ENCODE peak calls at places on chromosomes 12 and 14, in five cellular contexts. B, Z, U, I and F are unnamed samples.

GRCh38 chr14:95993768-95994592 is 45.2 kb upstream of the C14orf132 start:
- DNase-seq in U (peak), B (peak), I (peak), Z (peak), F (peak)

GRCh38 chr12:133080051-133080618 is 588 bp upstream of the ZNF140 start:
- DNase-seq in Z (peak), U (peak), I (peak), B (peak), F (peak)

GRCh38 chr14:104374718-104375080 is 204.9 kb upstream of the C14orf180 start:
- DNase-seq in I (no peak), B (no peak), U (no peak), Z (no peak), F (no peak)

GRCh38 chr12:22631863-22632463 is 7.0 kb downstream of the ETNK1 start:
- DNase-seq in Z (peak), B (peak), U (no peak), I (no peak), F (no peak)

GRCh38 chr14:66918527-66918926 is 270.7 kb upstream of the GARIN2 start:
- DNase-seq in U (no peak), Z (no peak), I (no peak), B (no peak), F (no peak)

GRCh38 chr12:52867636-52868035 is 18.8 kb upstream of the KRT78 start:
- DNase-seq in B (peak), I (no peak), U (peak), Z (no peak), F (peak)

GRCh38 chr14:53953828-53954550 is 2.6 kb downstream of the BMP4 start:
- DNase-seq in Z (no peak), I (no peak), B (peak), U (no peak), F (peak)

GRCh38 chr14:25111061-25111601 is 61.2 kb upstream of the STXBP6 start:
- DNase-seq in I (peak), B (peak), Z (no peak), U (no peak), F (no peak)

GRCh38 chr12:112413846-112414625 is 4.6 kb upstream of the RPL6 start:
- DNase-seq in Z (no peak), B (no peak), U (no peak), I (no peak), F (no peak)